ENCODE peak calls at places on chromosome 2, in ten cellular contexts. S, R, L, Q, W, X, C, P, N and B are unnamed samples.

GRCh38 chr2:96430394-96430988 is 74.7 kb downstream of the NEURL3 start:
- DNase-seq in P (no peak), Q (no peak), C (no peak), L (no peak), R (no peak), W (no peak), X (no peak), S (no peak), N (no peak), B (no peak)

GRCh38 chr2:82839046-82839445 is 1620.0 kb downstream of the SUCLG1 start:
- DNase-seq in S (no peak), N (no peak), W (no peak), P (no peak), C (no peak), R (no peak), L (no peak), Q (no peak), X (no peak), B (no peak)

GRCh38 chr2:237731663-237732062 is 66.9 kb upstream of the RBM44 start:
- DNase-seq in P (peak; percentile 77), C (peak; percentile 43), N (no peak), Q (no peak), R (peak; percentile 25), S (no peak), W (peak; percentile 59), L (no peak), X (peak; percentile 30), B (peak; percentile 77)

GRCh38 chr2:175630319-175631246 is 371.5 kb downstream of the LNPK start:
- DNase-seq in R (peak; percentile 47), P (peak; percentile 10), L (no peak), S (no peak), Q (no peak), W (no peak), N (no peak), X (peak; percentile 69), C (peak; percentile 68), B (no peak)

GRCh38 chr2:9168851-9169250 is 37.8 kb upstream of the ASAP2 start:
- DNase-seq in R (no peak), N (no peak), C (no peak), P (no peak), L (peak; percentile 70), W (no peak), S (no peak), X (no peak), Q (no peak), B (no peak)

GRCh38 chr2:50773533-50773932 is 258.4 kb downstream of the NRXN1 start:
- DNase-seq in L (no peak), Q (no peak), P (no peak), W (no peak), R (no peak), C (no peak), X (no peak), N (no peak), S (no peak), B (no peak)

GRCh38 chr2:212364586-212364985 is 174.0 kb downstream of the ERBB4 start:
- DNase-seq in P (no peak), N (no peak), C (no peak), R (no peak), S (no peak), Q (no peak), L (no peak), W (peak; percentile 3), X (no peak), B (no peak)

GRCh38 chr2:134360750-134361487 is 107.0 kb downstream of the MGAT5 start:
- DNase-seq in R (no peak), P (no peak), Q (no peak), W (peak; percentile 42), X (no peak), L (no peak), N (no peak), S (no peak), C (no peak), B (peak; percentile 56)

GRCh38 chr2:128467321-128467901 is 148.7 kb upstream of the HS6ST1 start:
- DNase-seq in L (peak; percentile 10), R (no peak), C (no peak), X (no peak), S (no peak), N (no peak), P (no peak), W (no peak), Q (no peak), B (no peak)

GRCh38 chr2:10260130-10260529 is 42.6 kb upstream of the HPCAL1 start:
- DNase-seq in Q (no peak), C (no peak), N (no peak), S (no peak), L (peak; percentile 20), P (peak; percentile 47), W (no peak), R (no peak), X (no peak), B (no peak)

GRCh38 chr2:46988733-46989481 is 73.3 kb upstream of the MCFD2 start:
- DNase-seq in X (no peak), L (peak; percentile 83), W (no peak), N (no peak), P (no peak), C (no peak), S (peak; percentile 58), Q (peak; percentile 70), R (no peak), B (no peak)

GRCh38 chr2:103276869-103277268 is 515.0 kb downstream of the TMEM182 start:
- DNase-seq in N (no peak), L (no peak), X (no peak), S (no peak), R (no peak), C (no peak), W (no peak), P (no peak), Q (no peak), B (no peak)

GRCh38 chr2:119823734-119824334 is 64.1 kb downstream of the PTPN4 start:
- DNase-seq in R (no peak), L (peak; percentile 37), X (no peak), N (no peak), Q (no peak), S (no peak), W (peak; percentile 70), C (no peak), P (peak; percentile 60), B (peak; percentile 71)

GRCh38 chr2:76895469-76895868 is 626.7 kb downstream of the LRRTM4 start:
- DNase-seq in W (no peak), P (peak; percentile 25), R (no peak), C (no peak), N (no peak), Q (no peak), S (no peak), X (no peak), L (no peak), B (peak; percentile 25)

GRCh38 chr2:111523009-111523408 is 361.0 kb downstream of the ANAPC1 start:
- DNase-seq in P (no peak), S (no peak), N (no peak), C (no peak), R (no peak), Q (no peak), W (peak; percentile 3), X (no peak), L (no peak), B (no peak)